ENCODE peak calls at places on chromosomes 16 and 17, in eight cellular contexts. A is GM23338, I is Panc1, Q is HCT116, E is HepG2, M is K562, U is SK-N-SH, O is GM12878. D is an unnamed sample.

GRCh38 chr17:42421479-42422332 is 1.4 kb downstream of the CAVIN1 start:
- DNase-seq in Q (no peak), M (peak; percentile 71), E (no peak), O (no peak), A (peak; percentile 55), I (no peak), U (peak; percentile 61), D (no peak)

GRCh38 chr17:54781389-54781788 is 119.3 kb upstream of the TOM1L1 start:
- DNase-seq in I (no peak), Q (no peak), O (no peak), U (no peak), A (no peak), E (no peak), M (no peak), D (no peak)

GRCh38 chr16:80569440-80570105 is 28.8 kb downstream of the DYNLRB2 start:
- DNase-seq in I (no peak), U (no peak), E (no peak), M (peak; percentile 35), A (no peak), Q (no peak), O (no peak), D (no peak)

GRCh38 chr16:58299757-58300349 is 5.0 kb upstream of the PRSS54 start:
- DNase-seq in U (no peak), E (peak; percentile 26), I (no peak), Q (peak; percentile 13), M (peak; percentile 30), O (no peak), A (peak; percentile 80), D (peak; percentile 4)

GRCh38 chr17:40542562-40543411 is 22.5 kb downstream of the CCR7 start:
- DNase-seq in A (no peak), U (peak; percentile 88), I (no peak), Q (no peak), M (no peak), O (no peak), E (peak; percentile 90), D (no peak)

GRCh38 chr17:66302761-66303626 is 581 bp downstream of the PRKCA start:
- DNase-seq in I (no peak), E (peak; percentile 70), O (no peak), Q (no peak), A (peak; percentile 76), M (peak; percentile 39), U (peak; percentile 80), D (peak; percentile 36)

GRCh38 chr16:17469742-17470001 is 1.1 kb downstream of the XYLT1 start:
- DNase-seq in I (no peak), Q (no peak), U (no peak), M (no peak), O (no peak), A (no peak), E (no peak), D (no peak)

GRCh38 chr16:85746431-85747227 is 4.3 kb downstream of the C16orf74 start:
- DNase-seq in U (no peak), I (no peak), A (no peak), M (no peak), O (no peak), E (no peak), Q (peak; percentile 89), D (no peak)

GRCh38 chr17:40347319-40348135 is 17.0 kb downstream of the GJD3 start:
- DNase-seq in U (peak; percentile 61), Q (no peak), I (no peak), M (peak; percentile 52), A (peak; percentile 72), E (no peak), O (no peak), D (no peak)

GRCh38 chr17:798246-798645 is 16.1 kb downstream of the MRM3 start:
- DNase-seq in U (no peak), Q (no peak), O (no peak), E (no peak), M (no peak), I (no peak), A (no peak), D (no peak)

GRCh38 chr17:17729620-17730249 is 48.5 kb downstream of the RAI1 start:
- DNase-seq in U (peak; percentile 73), E (peak; percentile 30), M (peak; percentile 46), Q (peak; percentile 19), O (no peak), I (peak; percentile 20), A (peak; percentile 81), D (peak; percentile 5)

GRCh38 chr16:80620656-80621605 is 80.1 kb downstream of the DYNLRB2 start:
- DNase-seq in M (no peak), E (no peak), O (no peak), A (no peak), I (no peak), Q (no peak), U (no peak), D (no peak)

GRCh38 chr17:64091116-64091515 is 38.8 kb downstream of the ERN1 start:
- DNase-seq in E (no peak), U (no peak), Q (no peak), A (no peak), M (no peak), I (no peak), O (peak; percentile 57), D (no peak)

GRCh38 chr17:4942760-4943508 is 2.9 kb downstream of the RNF167 start:
- DNase-seq in E (no peak), I (no peak), Q (no peak), U (no peak), O (no peak), A (no peak), M (no peak), D (no peak)

GRCh38 chr17:30969989-30970680 is 704 bp upstream of the RNF135 start:
- DNase-seq in A (peak; percentile 64), O (no peak), M (no peak), Q (no peak), U (no peak), E (no peak), I (no peak), D (no peak)

GRCh38 chr17:82800885-82801284 is 38.9 kb downstream of the ZNF750 start:
- DNase-seq in O (no peak), E (no peak), Q (no peak), A (no peak), U (no peak), I (no peak), M (no peak), D (no peak)

GRCh38 chr16:88017006-88017405 is 65.8 kb downstream of the BANP start:
- DNase-seq in O (no peak), I (no peak), U (no peak), A (no peak), Q (no peak), M (no peak), E (no peak), D (no peak)

GRCh38 chr16:53509906-53510703 is 7.1 kb upstream of the AKTIP start:
- DNase-seq in I (peak; percentile 55), M (peak; percentile 75), U (peak; percentile 77), O (no peak), E (peak; percentile 67), Q (peak; percentile 38), A (peak; percentile 84), D (peak; percentile 39)

GRCh38 chr17:35373984-35374765 is 754 bp upstream of the SLFN11 start:
- DNase-seq in A (peak; percentile 54), I (no peak), M (no peak), O (no peak), U (peak; percentile 34), E (no peak), Q (no peak), D (no peak)

GRCh38 chr17:61387011-61387410 is 12.6 kb upstream of the TBX2 start:
- DNase-seq in A (no peak), O (no peak), M (no peak), Q (no peak), I (no peak), U (no peak), E (no peak), D (no peak)

GRCh38 chr17:61387511-61388305 is 11.9 kb upstream of the TBX2 start:
- DNase-seq in A (no peak), U (no peak), M (no peak), O (no peak), E (no peak), Q (no peak), I (no peak), D (no peak)

GRCh38 chr17:61390479-61390791 is 9.2 kb upstream of the TBX2 start:
- DNase-seq in I (no peak), Q (no peak), O (no peak), E (no peak), M (no peak), U (no peak), A (no peak), D (no peak)

GRCh38 chr17:61389670-61390478 is 9.8 kb upstream of the TBX2 start:
- DNase-seq in I (no peak), U (peak; percentile 80), M (peak; percentile 66), A (peak; percentile 86), O (no peak), E (no peak), Q (no peak), D (no peak)

GRCh38 chr17:61388561-61389356 is 10.9 kb upstream of the TBX2 start:
- DNase-seq in O (no peak), E (no peak), Q (no peak), A (no peak), M (no peak), I (no peak), U (no peak), D (no peak)
- TF ChIP-seq REST in O (no peak), E (no peak), Q (no peak), A (no peak), M (no peak), I (no peak), U (no peak), D (no peak)

DNA sequence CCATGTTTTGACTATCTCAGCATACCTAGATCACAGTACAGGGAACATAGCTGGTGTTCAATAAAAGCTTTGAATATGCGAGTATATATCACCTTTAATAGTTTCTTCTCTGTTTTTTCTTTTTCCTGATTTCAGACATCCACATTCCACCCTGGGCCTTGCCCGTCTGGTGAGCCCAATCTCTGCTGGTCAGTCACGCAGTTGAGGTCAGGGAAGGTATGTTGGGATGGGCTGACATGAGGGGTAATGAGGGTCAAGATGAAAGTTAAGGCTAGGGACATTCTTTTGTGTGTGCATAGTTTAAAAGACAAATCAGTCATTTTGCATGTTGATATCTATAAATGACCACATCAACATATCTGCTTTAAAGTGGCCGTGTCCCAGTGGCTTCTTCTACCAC is 33.1 kb downstream of the KCNJ16 start:
- DNase-seq in I (no peak), M (no peak), E (no peak), Q (no peak), O (no peak), U (no peak), A (no peak), D (no peak)
- H3K27me3 ChIP-seq in I (no peaks in the 10 kb centered on the region), M (no peaks in the 10 kb centered on the region), E (no peaks in the 10 kb centered on the region), Q (no peaks in the 10 kb centered on the region), O (no peaks in the 10 kb centered on the region), U (no peaks in the 10 kb centered on the region), A (no peaks in the 10 kb centered on the region), D (no peaks in the 10 kb centered on the region)

GRCh38 chr17:37490022-37490587 is 414 bp downstream of the DUSP14 start:
- DNase-seq in Q (no peak), M (no peak), I (no peak), U (peak; percentile 88), E (peak; percentile 52), A (peak; percentile 85), O (no peak), D (peak; percentile 36)
- TF ChIP-seq CTCF in Q (no peak), M (peak; percentile 13), I (peak; percentile 24), U (peak; percentile 49), E (peak; percentile 41), A (peak; percentile 43), O (peak; percentile 17), D (no peak)

DNA sequence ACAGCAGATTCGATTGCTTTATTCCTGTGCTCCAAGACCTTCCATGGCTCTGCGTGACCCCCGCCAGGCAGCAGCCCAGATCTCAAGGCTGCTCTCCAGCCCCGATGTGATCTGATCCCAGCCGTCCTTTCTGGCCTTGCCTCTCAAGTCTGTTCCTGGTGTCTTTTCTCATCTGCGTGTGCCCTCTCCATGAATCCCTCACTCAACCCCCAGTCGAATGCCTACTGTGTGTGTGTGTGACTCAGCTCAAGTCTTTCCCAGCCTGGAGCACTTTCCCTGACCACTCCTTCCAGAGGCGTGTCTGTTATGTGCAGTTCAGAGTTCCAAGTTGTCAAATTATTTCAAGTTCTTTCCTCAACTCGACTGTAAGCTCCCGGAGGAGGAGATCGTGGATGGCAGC is 64.0 kb downstream of the MRM1 start:
- DNase-seq in A (no peak), U (no peak), Q (no peak), M (no peak), E (no peak), O (no peak), I (no peak), D (no peak)
- TF ChIP-seq REST in A (no peak), U (no peak), Q (no peak), M (no peak), E (no peak), O (no peak), I (no peak), D (no peak)

D was measured in HL-60.